ENCODE peak calls at places on chromosomes 4 and X, in five cellular contexts. One of them, this sample, is unnamed.

GRCh38 chrX:134484039-134484438 is 24.1 kb downstream of the HPRT1 start:
- DNase-seq in A549: peak; percentile 67
- DNase-seq in HCT116: peak; percentile 36
- DNase-seq in endothelial cell of umbilical vein: peak; percentile 78
- DNase-seq in HepG2: peak; percentile 15
- DNase-seq in this sample: peak; percentile 59

GRCh38 chrX:41293269-41293668 is 40.7 kb upstream of the DDX3X start:
- DNase-seq in A549: peak; percentile 53
- DNase-seq in endothelial cell of umbilical vein: no peak
- DNase-seq in HepG2: peak; percentile 11
- DNase-seq in HCT116: peak; percentile 6
- DNase-seq in this sample: peak; percentile 35

GRCh38 chrX:72125331-72126047 is 6.2 kb downstream of the RTL5 start:
- DNase-seq in endothelial cell of umbilical vein: peak; percentile 10
- DNase-seq in A549: no peak
- DNase-seq in HCT116: no peak
- DNase-seq in HepG2: no peak
- DNase-seq in this sample: peak; percentile 49

GRCh38 chrX:119682019-119682989 is 10.7 kb downstream of the SEPTIN6 start:
- DNase-seq in endothelial cell of umbilical vein: no peak
- DNase-seq in A549: no peak
- DNase-seq in HepG2: no peak
- DNase-seq in HCT116: no peak
- DNase-seq in this sample: peak; percentile 76

GRCh38 chrX:129934952-129935351 is 29.0 kb downstream of the UTP14A start:
- DNase-seq in endothelial cell of umbilical vein: no peak
- DNase-seq in HCT116: no peak
- DNase-seq in HepG2: no peak
- DNase-seq in A549: no peak
- DNase-seq in this sample: no peak

GRCh38 chrX:23773601-23774175 is 9.3 kb upstream of the SAT1 start:
- DNase-seq in HCT116: no peak
- DNase-seq in endothelial cell of umbilical vein: peak; percentile 76
- DNase-seq in A549: no peak
- DNase-seq in HepG2: no peak
- DNase-seq in this sample: peak; percentile 71

GRCh38 chr4:3366893-3367775 is 74.3 kb downstream of the RGS12 start:
- DNase-seq in HCT116: no peak
- DNase-seq in A549: no peak
- DNase-seq in endothelial cell of umbilical vein: no peak
- DNase-seq in HepG2: no peak
- DNase-seq in this sample: no peak

GRCh38 chrX:109403927-109404326 is 78.0 kb downstream of the GUCY2F start:
- DNase-seq in endothelial cell of umbilical vein: no peak
- DNase-seq in HCT116: no peak
- DNase-seq in A549: no peak
- DNase-seq in HepG2: no peak
- DNase-seq in this sample: no peak

GRCh38 chr4:96136056-96136455 is 296.2 kb downstream of the PDHA2 start:
- DNase-seq in HCT116: no peak
- DNase-seq in endothelial cell of umbilical vein: no peak
- DNase-seq in HepG2: no peak
- DNase-seq in A549: no peak
- DNase-seq in this sample: no peak

GRCh38 chr4:15420642-15421041 is 7.2 kb upstream of the C1QTNF7 start:
- DNase-seq in HepG2: no peak
- DNase-seq in A549: no peak
- DNase-seq in endothelial cell of umbilical vein: no peak
- DNase-seq in HCT116: no peak
- DNase-seq in this sample: no peak

GRCh38 chr4:171308661-171309060 is 504.5 kb upstream of the GALNTL6 start:
- DNase-seq in endothelial cell of umbilical vein: no peak
- DNase-seq in HCT116: no peak
- DNase-seq in A549: no peak
- DNase-seq in HepG2: no peak
- DNase-seq in this sample: no peak

GRCh38 chr4:152851226-152851625 is 71.5 kb downstream of the ARFIP1 start:
- DNase-seq in A549: no peak
- DNase-seq in endothelial cell of umbilical vein: no peak
- DNase-seq in HCT116: no peak
- DNase-seq in HepG2: no peak
- DNase-seq in this sample: no peak

GRCh38 chrX:49618574-49618973 is 19.8 kb downstream of the GAGE1 start:
- DNase-seq in A549: no peak
- DNase-seq in HCT116: no peak
- DNase-seq in endothelial cell of umbilical vein: no peak
- DNase-seq in HepG2: no peak
- DNase-seq in this sample: no peak

GRCh38 chr4:121003863-121004262 is 68.5 kb downstream of the NDNF start:
- DNase-seq in HepG2: no peak
- DNase-seq in endothelial cell of umbilical vein: no peak
- DNase-seq in HCT116: no peak
- DNase-seq in A549: no peak
- DNase-seq in this sample: no peak
- TF ChIP-seq POLR2A in HepG2: no peak
- TF ChIP-seq POLR2A in endothelial cell of umbilical vein: no peak
- TF ChIP-seq POLR2A in HCT116: no peak
- TF ChIP-seq POLR2A in A549: no peak
- TF ChIP-seq POLR2A in this sample: no peak

DNA sequence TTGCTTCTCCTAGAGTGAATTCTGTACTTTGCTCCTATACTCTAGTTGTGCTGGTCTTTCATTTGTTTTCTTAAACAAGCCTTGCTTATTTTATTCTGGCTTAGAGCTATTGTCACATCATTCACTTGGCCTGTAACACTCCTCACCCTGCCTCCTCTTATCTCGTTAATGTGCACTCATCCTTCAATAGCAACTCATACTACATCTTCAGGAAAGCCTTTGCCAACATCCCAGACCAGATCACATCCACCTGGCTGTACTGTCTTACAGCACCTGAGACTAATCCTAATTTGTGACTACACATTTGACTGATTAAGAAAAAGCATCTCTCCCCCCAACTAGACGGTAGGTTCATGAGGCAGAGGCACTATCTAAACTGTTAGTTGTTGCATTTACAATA is 80.8 kb downstream of the SLC7A11 start:
- DNase-seq in HCT116: no peak
- DNase-seq in A549: no peak
- DNase-seq in endothelial cell of umbilical vein: no peak
- DNase-seq in HepG2: no peak
- DNase-seq in this sample: no peak
- TF ChIP-seq MAX in HCT116: no peak
- TF ChIP-seq MAX in A549: no peak
- TF ChIP-seq MAX in endothelial cell of umbilical vein: no peak
- TF ChIP-seq MAX in HepG2: no peak
- TF ChIP-seq MAX in this sample: no peak

GRCh38 chr4:147481577-147482109 is 746 bp downstream of the EDNRA start:
- DNase-seq in endothelial cell of umbilical vein: no peak
- DNase-seq in HepG2: no peak
- DNase-seq in HCT116: no peak
- DNase-seq in A549: no peak
- DNase-seq in this sample: no peak

GRCh38 chr4:147479817-147480216 is 1.1 kb upstream of the EDNRA start:
- DNase-seq in HCT116: no peak
- DNase-seq in endothelial cell of umbilical vein: no peak
- DNase-seq in A549: no peak
- DNase-seq in HepG2: no peak
- DNase-seq in this sample: peak; percentile 32

GRCh38 chr4:147482281-147482680 is 1.4 kb downstream of the EDNRA start:
- DNase-seq in HepG2: no peak
- DNase-seq in HCT116: no peak
- DNase-seq in A549: no peak
- DNase-seq in endothelial cell of umbilical vein: no peak
- DNase-seq in this sample: no peak

GRCh38 chr4:147480502-147480890 is 401 bp upstream of the EDNRA start:
- DNase-seq in A549: no peak
- DNase-seq in endothelial cell of umbilical vein: no peak
- DNase-seq in HCT116: no peak
- DNase-seq in HepG2: no peak
- DNase-seq in this sample: no peak

DNA sequence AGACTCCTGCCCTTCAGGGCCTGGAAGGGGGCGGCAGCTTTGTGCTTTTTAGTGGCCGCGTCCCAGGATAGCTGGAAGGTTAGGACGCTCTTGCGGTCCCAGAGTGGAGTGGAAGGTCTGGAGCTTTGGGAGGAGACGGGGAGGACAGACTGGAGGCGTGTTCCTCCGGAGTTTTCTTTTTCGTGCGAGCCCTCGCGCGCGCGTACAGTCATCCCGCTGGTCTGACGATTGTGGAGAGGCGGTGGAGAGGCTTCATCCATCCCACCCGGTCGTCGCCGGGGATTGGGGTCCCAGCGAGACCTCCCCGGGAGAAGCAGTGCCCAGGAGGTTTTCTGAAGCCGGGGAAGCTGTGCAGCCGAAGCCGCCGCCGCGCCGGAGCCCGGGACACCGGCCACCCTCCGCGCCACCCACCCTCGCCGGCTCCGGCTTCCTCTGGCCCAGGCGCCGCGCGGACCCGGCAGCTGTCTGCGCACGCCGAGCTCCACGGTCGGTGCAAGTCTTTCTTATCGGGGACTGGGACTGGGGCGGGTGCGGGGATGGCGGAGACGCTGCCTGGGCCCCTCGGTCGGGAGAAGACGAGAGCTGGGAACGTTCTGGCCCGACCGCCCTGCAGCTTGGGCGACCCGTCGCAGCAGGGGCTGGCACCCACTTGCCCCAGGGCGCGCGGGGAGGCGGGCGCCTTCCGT is at the start of gene EDNRA:
- DNase-seq in endothelial cell of umbilical vein: no peak
- DNase-seq in A549: peak; percentile 8
- DNase-seq in HCT116: no peak
- DNase-seq in HepG2: no peak
- DNase-seq in this sample: no peak
- TF ChIP-seq POLR2A in endothelial cell of umbilical vein: no peak
- TF ChIP-seq POLR2A in A549: no peak
- TF ChIP-seq POLR2A in HCT116: no peak
- TF ChIP-seq POLR2A in HepG2: no peak
- TF ChIP-seq POLR2A in this sample: no peak

GRCh38 chr4:169070071-169070894 is 60.2 kb upstream of the CBR4 start:
- DNase-seq in HCT116: peak; percentile 76
- DNase-seq in HepG2: peak; percentile 35
- DNase-seq in endothelial cell of umbilical vein: peak; percentile 30
- DNase-seq in A549: peak; percentile 74
- DNase-seq in this sample: peak; percentile 43
- TF ChIP-seq MAX in HCT116: peak; percentile 74
- TF ChIP-seq MAX in HepG2: no peak
- TF ChIP-seq MAX in endothelial cell of umbilical vein: no peak
- TF ChIP-seq MAX in A549: peak; percentile 11
- TF ChIP-seq MAX in this sample: no peak

GRCh38 chr4:102328045-102328444 is 17.2 kb downstream of the SLC39A8 start:
- DNase-seq in A549: no peak
- DNase-seq in HCT116: no peak
- DNase-seq in endothelial cell of umbilical vein: no peak
- DNase-seq in HepG2: no peak
- DNase-seq in this sample: no peak
- TF ChIP-seq POLR2A in A549: no peak
- TF ChIP-seq POLR2A in HCT116: no peak
- TF ChIP-seq POLR2A in endothelial cell of umbilical vein: no peak
- TF ChIP-seq POLR2A in HepG2: no peak
- TF ChIP-seq POLR2A in this sample: no peak

DNA sequence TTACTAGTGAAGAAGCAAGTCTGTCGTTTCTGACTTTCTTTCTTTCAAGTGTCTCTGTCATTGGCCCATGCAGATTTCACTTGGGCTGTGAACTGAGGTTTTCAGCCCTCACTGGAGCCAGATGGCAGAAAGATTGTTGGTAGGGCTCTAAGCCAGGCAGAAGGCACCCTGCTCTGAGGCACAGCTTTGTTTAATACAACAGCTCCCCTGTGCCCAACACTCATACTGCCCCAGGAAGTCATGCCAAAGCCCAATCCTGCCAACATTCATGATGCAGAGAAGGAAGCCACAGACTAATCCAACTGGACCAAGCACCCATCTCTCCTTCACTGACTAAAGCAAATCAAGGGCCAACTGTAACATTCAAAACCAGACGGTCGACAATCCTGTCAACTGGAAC is 117.1 kb upstream of the FRG1 start:
- DNase-seq in HCT116: no peak
- DNase-seq in HepG2: no peak
- DNase-seq in A549: no peak
- DNase-seq in endothelial cell of umbilical vein: no peak
- DNase-seq in this sample: no peak
- TF ChIP-seq MAX in HCT116: no peak
- TF ChIP-seq MAX in HepG2: no peak
- TF ChIP-seq MAX in A549: no peak
- TF ChIP-seq MAX in endothelial cell of umbilical vein: no peak
- TF ChIP-seq MAX in this sample: no peak